ENCODE peak calls at places on chromosomes 7 and 10, in nine cellular contexts. C is lung microvascular endothelial cell, H is kidney glomerular epithelial cell, F is A549, E is KG1, I is choroid plexus epithelial cell, D is NCI-H1092 treated with DMSO at 0.1 percent for 48 hours, M is Caki2, P is left lung. U is an unnamed sample.
A peak's percentile ranks its signal among the peaks of the same experiment; 100 is the strongest.

GRCh38 chr7:7972927-7973594 is 4.5 kb downstream of the GLCCI1 start:
- DNase-seq in C (no peak), H (no peak), F (no peak), E (no peak), I (no peak), D (no peak), M (no peak), P (no peak), U (no peak)

GRCh38 chr7:70856889-70857511 is 274.9 kb upstream of the GALNT17 start:
- DNase-seq in C (peak; percentile 60), H (peak; percentile 78), F (peak; percentile 50), E (peak; percentile 14), I (peak; percentile 73), D (peak; percentile 52), M (peak; percentile 59), P (peak; percentile 84), U (peak; percentile 63)

GRCh38 chr10:74589226-74589673 is 237.2 kb upstream of the KAT6B start:
- DNase-seq in C (peak; percentile 99), H (peak; percentile 80), F (peak; percentile 87), E (no peak), I (peak; percentile 99), D (peak; percentile 97), M (peak; percentile 83), P (no peak), U (no peak)

GRCh38 chr7:121167971-121168370 is 160.8 kb upstream of the WNT16 start:
- DNase-seq in C (no peak), H (no peak), F (no peak), E (no peak), I (peak; percentile 59), D (no peak), M (no peak), P (no peak), U (no peak)

GRCh38 chr7:85714182-85714581 is 527.3 kb upstream of the SEMA3D start:
- DNase-seq in C (no peak), H (no peak), F (no peak), E (no peak), I (no peak), D (no peak), M (no peak), P (no peak), U (no peak)

GRCh38 chr10:112990271-112990670 is 40.2 kb downstream of the TCF7L2 start:
- DNase-seq in C (no peak), H (no peak), F (no peak), E (no peak), I (no peak), D (no peak), M (no peak), P (no peak), U (no peak)

GRCh38 chr10:4947039-4947634 is 16.1 kb upstream of the AKR1C1 start:
- DNase-seq in C (peak; percentile 68), H (no peak), F (peak; percentile 49), E (no peak), I (peak; percentile 59), D (no peak), M (no peak), P (no peak), U (no peak)

GRCh38 chr7:516606-517456 is 2.8 kb downstream of the PDGFA start:
- DNase-seq in C (peak; percentile 64), H (peak; percentile 8), F (peak; percentile 64), E (no peak), I (peak; percentile 73), D (no peak), M (peak; percentile 68), P (no peak), U (no peak)

GRCh38 chr7:3404490-3404889 is 103.4 kb downstream of the SDK1 start:
- DNase-seq in C (peak; percentile 20), H (peak; percentile 2), F (no peak), E (no peak), I (peak; percentile 69), D (no peak), M (peak; percentile 39), P (no peak), U (no peak)

GRCh38 chr7:33743594-33743993 is 161.7 kb upstream of the BMPER start:
- DNase-seq in C (no peak), H (no peak), F (no peak), E (no peak), I (peak; percentile 98), D (no peak), M (no peak), P (no peak), U (no peak)

GRCh38 chr7:64883113-64883905 is 19.8 kb upstream of the ZNF273 start:
- DNase-seq in C (peak; percentile 51), H (no peak), F (no peak), E (no peak), I (no peak), D (no peak), M (no peak), P (no peak), U (no peak)

GRCh38 chr7:5431485-5432118 is 8.0 kb upstream of the TNRC18 start:
- DNase-seq in C (no peak), H (no peak), F (no peak), E (no peak), I (peak; percentile 24), D (no peak), M (peak; percentile 35), P (no peak), U (no peak)

GRCh38 chr10:131131726-131132561 is 179.6 kb downstream of the TCERG1L start:
- DNase-seq in C (no peak), H (no peak), F (no peak), E (no peak), I (no peak), D (no peak), M (no peak), P (peak; percentile 29), U (no peak)

GRCh38 chr7:20435305-20435704 is 104.6 kb downstream of the ITGB8 start:
- DNase-seq in C (peak; percentile 17), H (no peak), F (no peak), E (no peak), I (no peak), D (no peak), M (no peak), P (no peak), U (no peak)

GRCh38 chr10:61398730-61399129 is 54.5 kb downstream of the TMEM26 start:
- DNase-seq in C (no peak), H (no peak), F (peak; percentile 10), E (no peak), I (no peak), D (no peak), M (no peak), P (no peak), U (no peak)

GRCh38 chr7:96016056-96016455 is 243.7 kb downstream of the DYNC1I1 start:
- DNase-seq in C (no peak), H (no peak), F (no peak), E (no peak), I (no peak), D (no peak), M (no peak), P (no peak), U (no peak)

GRCh38 chr10:78348416-78349164 is 314.9 kb downstream of the RPS24 start:
- DNase-seq in C (no peak), H (peak; percentile 11), F (no peak), E (no peak), I (no peak), D (no peak), M (no peak), P (no peak), U (no peak)

GRCh38 chr10:48653347-48653746 is 31.3 kb upstream of the WDFY4 start:
- DNase-seq in C (no peak), H (no peak), F (no peak), E (no peak), I (no peak), D (no peak), M (no peak), P (no peak), U (no peak)

GRCh38 chr7:101308245-101309085 is 13.1 kb downstream of the IFT22 start:
- DNase-seq in C (peak; percentile 15), H (peak; percentile 34), F (peak; percentile 89), E (no peak), I (peak; percentile 47), D (peak; percentile 11), M (no peak), P (peak; percentile 90), U (peak; percentile 86)

GRCh38 chr10:122279725-122280141 is 8.6 kb downstream of the BTBD16 start:
- DNase-seq in C (peak; percentile 73), H (peak; percentile 29), F (peak; percentile 56), E (no peak), I (peak; percentile 85), D (no peak), M (no peak), P (no peak), U (peak; percentile 79)

GRCh38 chr10:12561720-12562119 is 212.4 kb downstream of the CAMK1D start:
- DNase-seq in C (no peak), H (no peak), F (no peak), E (no peak), I (no peak), D (no peak), M (no peak), P (no peak), U (no peak)

GRCh38 chr10:124588736-124589451 is 127.3 kb downstream of the LHPP start:
- DNase-seq in C (no peak), H (peak; percentile 34), F (no peak), E (peak; percentile 14), I (peak; percentile 16), D (no peak), M (no peak), P (peak; percentile 59), U (no peak)

GRCh38 chr10:122461729-122462532 is 578 bp downstream of the HTRA1 start:
- DNase-seq in C (peak; percentile 56), H (no peak), F (peak; percentile 47), E (no peak), I (peak; percentile 32), D (peak; percentile 5), M (no peak), P (peak; percentile 85), U (peak; percentile 51)

GRCh38 chr10:79547973-79548372 is 12.2 kb downstream of the SFTPA2 start:
- DNase-seq in C (no peak), H (no peak), F (no peak), E (no peak), I (no peak), D (no peak), M (no peak), P (no peak), U (no peak)

GRCh38 chr7:94295805-94296204 is 98.9 kb upstream of the COL1A2 start:
- DNase-seq in C (peak; percentile 42), H (peak; percentile 76), F (peak; percentile 64), E (no peak), I (peak; percentile 91), D (peak; percentile 92), M (peak; percentile 26), P (no peak), U (peak; percentile 56)

GRCh38 chr7:141045126-141045841 is 28.6 kb upstream of the TMEM178B start:
- DNase-seq in C (no peak), H (peak; percentile 75), F (peak; percentile 46), E (no peak), I (no peak), D (no peak), M (peak; percentile 89), P (no peak), U (no peak)

GRCh38 chr10:95266674-95267095 is 24.1 kb downstream of the PDLIM1 start:
- DNase-seq in C (peak; percentile 83), H (peak; percentile 95), F (peak; percentile 93), E (no peak), I (peak; percentile 89), D (no peak), M (peak; percentile 82), P (no peak), U (peak; percentile 89)

GRCh38 chr7:133423618-133424017 is 170.7 kb downstream of the EXOC4 start:
- DNase-seq in C (no peak), H (no peak), F (no peak), E (no peak), I (no peak), D (no peak), M (no peak), P (peak; percentile 73), U (no peak)